ENCODE peak calls at places on chromosomes 1 and 21, in nine cellular contexts. C is kidney, O is dermis microvascular lymphatic vessel endothelial cell, E is heart left ventricle, H is mesenteric fat pad, Z is NT2/D1, Q is GM23248, M is HS-5, P is hippocampal formation. I is an unnamed sample.

GRCh38 chr1:238052496-238053266 is 162.0 kb upstream of the ZP4 start:
- DNase-seq in Z (no peak), Q (no peak), H (no peak), E (no peak), C (no peak), P (no peak), O (no peak), M (peak; percentile 48), I (no peak)

GRCh38 chr1:216310776-216311175 is 112.5 kb downstream of the USH2A start:
- DNase-seq in H (no peak), Z (peak; percentile 84), P (no peak), O (no peak), E (no peak), Q (peak; percentile 36), C (no peak), M (no peak), I (no peak)

GRCh38 chr1:24606296-24606605 is 36.9 kb upstream of the SRRM1 start:
- DNase-seq in Q (no peak), P (no peak), H (no peak), C (no peak), Z (no peak), M (no peak), O (no peak), E (no peak), I (no peak)

GRCh38 chr1:33898933-33899332 is 35.1 kb downstream of the HMGB4 start:
- DNase-seq in E (no peak), O (no peak), Q (no peak), P (no peak), H (no peak), M (no peak), C (no peak), Z (no peak), I (no peak)

GRCh38 chr1:110878993-110879392 is 6.0 kb downstream of the CD53 start:
- DNase-seq in E (no peak), C (no peak), Q (no peak), H (no peak), Z (no peak), O (no peak), M (no peak), P (no peak), I (no peak)

GRCh38 chr1:94329986-94330385 is 88.2 kb upstream of the ABCD3 start:
- DNase-seq in M (no peak), P (no peak), E (no peak), O (peak; percentile 74), Q (peak; percentile 69), C (no peak), H (no peak), Z (peak; percentile 32), I (no peak)

GRCh38 chr1:116334015-116334547 is 39.0 kb upstream of the ATP1A1 start:
- DNase-seq in C (peak; percentile 76), O (no peak), H (no peak), E (no peak), M (no peak), Z (no peak), P (no peak), Q (peak; percentile 12), I (no peak)

GRCh38 chr1:58812926-58813325 is 29.1 kb upstream of the JUN start:
- DNase-seq in P (no peak), E (no peak), O (no peak), C (no peak), H (no peak), Z (no peak), M (no peak), Q (no peak), I (no peak)

GRCh38 chr1:147719029-147719703 is 41.2 kb downstream of the GJA5 start:
- DNase-seq in Q (no peak), H (no peak), O (no peak), E (no peak), M (no peak), P (no peak), Z (no peak), C (no peak), I (no peak)

GRCh38 chr1:171867231-171867630 is 25.9 kb downstream of the DNM3 start:
- DNase-seq in C (no peak), Z (no peak), O (no peak), P (no peak), Q (no peak), M (no peak), H (no peak), E (no peak), I (no peak)

GRCh38 chr1:47709302-47710074 is 271.6 kb downstream of the FOXD2 start:
- DNase-seq in P (peak; percentile 14), Q (peak; percentile 47), Z (no peak), H (peak; percentile 89), M (no peak), O (no peak), C (no peak), E (no peak), I (peak; percentile 58)

GRCh38 chr1:149936076-149936991 is at the start of gene MTMR11:
- DNase-seq in M (no peak), P (no peak), O (no peak), Q (peak; percentile 69), C (no peak), E (no peak), H (no peak), Z (no peak), I (no peak)

GRCh38 chr1:151790940-151791651 is 796 bp upstream of the TDRKH start:
- DNase-seq in M (no peak), H (no peak), C (no peak), Z (no peak), E (no peak), P (no peak), Q (peak; percentile 43), O (peak; percentile 5), I (no peak)

GRCh38 chr1:93907718-93908117 is 1.5 kb downstream of the GCLM start:
- DNase-seq in E (no peak), C (no peak), Q (peak; percentile 67), P (no peak), Z (no peak), H (no peak), O (no peak), M (no peak), I (no peak)

GRCh38 chr21:23016617-23017016 is 2018.4 kb downstream of the NCAM2 start:
- DNase-seq in M (no peak), Z (peak; percentile 47), C (no peak), O (peak; percentile 9), E (no peak), H (no peak), P (no peak), Q (no peak), I (peak; percentile 4)

GRCh38 chr1:27358038-27358927 is 8.5 kb downstream of the MAP3K6 start:
- DNase-seq in Q (no peak), H (no peak), E (no peak), C (peak; percentile 65), O (no peak), P (no peak), Z (no peak), M (no peak), I (no peak)

GRCh38 chr21:41350436-41351155 is 11.2 kb upstream of the MX2 start:
- DNase-seq in P (no peak), E (no peak), M (no peak), C (no peak), Z (no peak), H (peak; percentile 80), O (no peak), Q (no peak), I (no peak)

GRCh38 chr1:154758346-154758745 is 111.7 kb downstream of the KCNN3 start:
- DNase-seq in C (no peak), E (no peak), O (no peak), Q (no peak), M (no peak), Z (no peak), H (peak; percentile 72), P (no peak), I (no peak)

GRCh38 chr1:160076295-160076694 is 5.0 kb upstream of the KCNJ9 start:
- DNase-seq in M (no peak), Q (peak; percentile 29), Z (no peak), C (no peak), P (no peak), O (no peak), E (no peak), H (no peak), I (no peak)

GRCh38 chr1:7395251-7395650 is 375.8 kb upstream of the VAMP3 start:
- DNase-seq in Z (no peak), M (no peak), H (no peak), E (no peak), Q (no peak), P (no peak), O (no peak), C (no peak), I (no peak)

GRCh38 chr1:9100471-9101043 is 28.3 kb downstream of the GPR157 start:
- DNase-seq in O (no peak), M (no peak), H (no peak), E (no peak), P (no peak), C (no peak), Z (no peak), Q (peak; percentile 41), I (no peak)

GRCh38 chr1:179781962-179782361 is 38.9 kb downstream of the FAM163A start:
- DNase-seq in C (no peak), P (no peak), Z (no peak), H (no peak), O (no peak), E (peak; percentile 83), Q (peak; percentile 52), M (no peak), I (no peak)

GRCh38 chr1:100989306-100990077 is 36.1 kb downstream of the DPH5 start:
- DNase-seq in Q (peak; percentile 96), H (no peak), M (peak; percentile 44), P (no peak), C (no peak), Z (no peak), E (no peak), O (peak; percentile 83), I (no peak)

GRCh38 chr1:164950453-164951052 is 391.6 kb downstream of the PBX1 start:
- DNase-seq in Q (no peak), H (no peak), C (no peak), M (no peak), O (no peak), P (no peak), Z (no peak), E (no peak), I (no peak)

GRCh38 chr1:5386371-5386770 is 605.9 kb downstream of the NPHP4 start:
- DNase-seq in M (no peak), P (no peak), Q (no peak), H (no peak), Z (no peak), E (no peak), O (no peak), C (no peak), I (no peak)

GRCh38 chr1:46681333-46682034 is 9.8 kb downstream of the TEX38 start:
- DNase-seq in O (no peak), H (no peak), C (no peak), M (no peak), Z (no peak), Q (no peak), E (no peak), P (no peak), I (no peak)

GRCh38 chr1:25782608-25783201 is 17.3 kb upstream of the SELENON start:
- DNase-seq in H (no peak), Z (no peak), Q (no peak), O (no peak), E (no peak), M (no peak), P (no peak), C (no peak), I (no peak)

GRCh38 chr21:39529026-39529425 is 77.3 kb downstream of the SH3BGR start:
- DNase-seq in O (no peak), P (no peak), H (no peak), M (no peak), E (no peak), C (no peak), Z (no peak), Q (no peak), I (no peak)

GRCh38 chr1:114669562-114670082 is at the start of gene DENND2C:
- DNase-seq in Z (peak; percentile 71), E (no peak), M (no peak), O (no peak), Q (no peak), H (no peak), C (no peak), P (no peak), I (no peak)

GRCh38 chr21:42681296-42682206 is 28.1 kb downstream of the PDE9A start:
- DNase-seq in P (no peak), H (no peak), M (no peak), O (no peak), E (peak; percentile 40), C (no peak), Q (no peak), Z (no peak), I (no peak)

GRCh38 chr1:56566994-56567393 is 12.4 kb downstream of the PLPP3 start:
- DNase-seq in P (no peak), Z (no peak), E (no peak), O (no peak), Q (no peak), C (no peak), M (no peak), H (no peak), I (no peak)